ENCODE peak calls at places on chromosomes 16 and 17, in four cellular contexts. One of them, this sample, is unnamed.

GRCh38 chr17:36931697-36932382 is 5.4 kb upstream of the LHX1 start:
- DNase-seq in lower leg skin: no peak
- DNase-seq in HCT116: no peak
- DNase-seq in astrocyte of the spinal cord: no peak
- DNase-seq in this sample: no peak

GRCh38 chr16:86462334-86463084 is 47.8 kb upstream of the FOXF1 start:
- DNase-seq in lower leg skin: no peak
- DNase-seq in HCT116: no peak
- DNase-seq in astrocyte of the spinal cord: peak
- DNase-seq in this sample: peak

GRCh38 chr17:81388091-81388611 is 7.1 kb upstream of the BAHCC1 start:
- DNase-seq in lower leg skin: no peak
- DNase-seq in HCT116: no peak
- DNase-seq in astrocyte of the spinal cord: no peak
- DNase-seq in this sample: no peak

GRCh38 chr17:49551221-49552069 is 24.2 kb upstream of the NXPH3 start:
- DNase-seq in lower leg skin: peak
- DNase-seq in HCT116: no peak
- DNase-seq in astrocyte of the spinal cord: no peak
- DNase-seq in this sample: no peak

GRCh38 chr17:58367462-58367861 is 15.5 kb upstream of the SUPT4H1 start:
- DNase-seq in lower leg skin: no peak
- DNase-seq in HCT116: no peak
- DNase-seq in astrocyte of the spinal cord: no peak
- DNase-seq in this sample: no peak

GRCh38 chr17:65514082-65514481 is 47.4 kb downstream of the AXIN2 start:
- DNase-seq in lower leg skin: no peak
- DNase-seq in HCT116: no peak
- DNase-seq in astrocyte of the spinal cord: peak
- DNase-seq in this sample: peak

GRCh38 chr17:72414967-72415853 is 294.4 kb downstream of the SOX9 start:
- DNase-seq in lower leg skin: no peak
- DNase-seq in HCT116: no peak
- DNase-seq in astrocyte of the spinal cord: no peak
- DNase-seq in this sample: no peak

GRCh38 chr17:29514792-29515191 is 52.0 kb downstream of the ABHD15 start:
- DNase-seq in lower leg skin: no peak
- DNase-seq in HCT116: no peak
- DNase-seq in astrocyte of the spinal cord: peak
- DNase-seq in this sample: peak

GRCh38 chr16:81778861-81779539 is at the start of gene PLCG2:
- DNase-seq in lower leg skin: peak
- DNase-seq in HCT116: peak
- DNase-seq in astrocyte of the spinal cord: no peak
- DNase-seq in this sample: peak

GRCh38 chr17:10653987-10654386 is 3.1 kb downstream of the MYH3 start:
- DNase-seq in lower leg skin: no peak
- DNase-seq in HCT116: no peak
- DNase-seq in astrocyte of the spinal cord: no peak
- DNase-seq in this sample: no peak

GRCh38 chr17:79645022-79645776 is 34.3 kb upstream of the RBFOX3 start:
- DNase-seq in lower leg skin: peak
- DNase-seq in HCT116: no peak
- DNase-seq in astrocyte of the spinal cord: no peak
- DNase-seq in this sample: no peak

GRCh38 chr16:58451945-58452401 is 48.0 kb upstream of the NDRG4 start:
- DNase-seq in lower leg skin: no peak
- DNase-seq in HCT116: no peak
- DNase-seq in astrocyte of the spinal cord: no peak
- DNase-seq in this sample: peak

GRCh38 chr16:46883353-46883689 is 841 bp upstream of the GPT2 start:
- DNase-seq in lower leg skin: no peak
- DNase-seq in HCT116: no peak
- DNase-seq in astrocyte of the spinal cord: no peak
- DNase-seq in this sample: no peak

GRCh38 chr17:5380491-5381135 is 38.8 kb downstream of the NUP88 start:
- DNase-seq in lower leg skin: no peak
- DNase-seq in HCT116: no peak
- DNase-seq in astrocyte of the spinal cord: no peak
- DNase-seq in this sample: peak
- H3K4me3 ChIP-seq in lower leg skin: no peak
- H3K4me3 ChIP-seq in HCT116: no peak
- H3K4me3 ChIP-seq in astrocyte of the spinal cord: no peak
- H3K4me3 ChIP-seq in this sample: no peak

GRCh38 chr16:56610609-56611111 is 2.3 kb downstream of the MT2A start:
- DNase-seq in lower leg skin: no peak
- DNase-seq in HCT116: no peak
- DNase-seq in astrocyte of the spinal cord: no peak
- DNase-seq in this sample: peak
- TF ChIP-seq CTCF in lower leg skin: no peak
- TF ChIP-seq CTCF in HCT116: no peak
- TF ChIP-seq CTCF in astrocyte of the spinal cord: no peak
- TF ChIP-seq CTCF in this sample: no peak

GRCh38 chr17:44214896-44215295 is 4.6 kb downstream of the UBTF start:
- DNase-seq in lower leg skin: no peak
- DNase-seq in HCT116: no peak
- DNase-seq in astrocyte of the spinal cord: no peak
- DNase-seq in this sample: no peak

GRCh38 chr17:44218344-44219125 is 940 bp downstream of the UBTF start:
- DNase-seq in lower leg skin: peak
- DNase-seq in HCT116: peak
- DNase-seq in astrocyte of the spinal cord: peak
- DNase-seq in this sample: peak

GRCh38 chr17:44216173-44216572 is 3.3 kb downstream of the UBTF start:
- DNase-seq in lower leg skin: no peak
- DNase-seq in HCT116: no peak
- DNase-seq in astrocyte of the spinal cord: no peak
- DNase-seq in this sample: no peak

GRCh38 chr17:44217738-44218343 is 1.6 kb downstream of the UBTF start:
- DNase-seq in lower leg skin: peak
- DNase-seq in HCT116: no peak
- DNase-seq in astrocyte of the spinal cord: no peak
- DNase-seq in this sample: no peak

DNA sequence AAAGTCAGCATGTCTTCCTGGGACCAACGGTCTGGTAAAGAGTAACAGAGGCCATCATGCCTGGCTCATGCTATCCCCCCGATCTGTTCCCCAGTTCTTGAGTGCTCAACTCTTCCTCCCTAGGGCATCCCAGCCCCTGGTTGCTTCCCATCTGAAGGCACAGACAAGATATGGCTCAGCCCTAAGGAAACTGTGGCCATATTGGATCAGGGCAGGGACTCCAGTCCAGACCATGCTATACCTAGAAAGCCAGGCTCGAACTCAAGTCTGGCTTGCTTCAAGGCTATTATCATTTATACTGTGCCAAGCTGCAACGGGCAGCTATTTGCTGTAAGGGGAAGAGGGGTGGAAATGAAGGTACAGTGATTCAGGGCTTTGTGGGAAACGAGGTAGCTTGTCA is 2.8 kb downstream of the UBTF start:
- DNase-seq in lower leg skin: no peak
- DNase-seq in HCT116: no peak
- DNase-seq in astrocyte of the spinal cord: no peak
- DNase-seq in this sample: no peak
- H3K4me3 ChIP-seq in lower leg skin: no peak
- H3K4me3 ChIP-seq in HCT116: no peak
- H3K4me3 ChIP-seq in astrocyte of the spinal cord: no peak
- H3K4me3 ChIP-seq in this sample: no peak

GRCh38 chr16:29805232-29806095 is 865 bp upstream of the MAZ start:
- DNase-seq in lower leg skin: peak
- DNase-seq in HCT116: peak
- DNase-seq in astrocyte of the spinal cord: peak
- DNase-seq in this sample: peak
- TF ChIP-seq CTCF in lower leg skin: no peak
- TF ChIP-seq CTCF in HCT116: no peak
- TF ChIP-seq CTCF in astrocyte of the spinal cord: no peak
- TF ChIP-seq CTCF in this sample: no peak

DNA sequence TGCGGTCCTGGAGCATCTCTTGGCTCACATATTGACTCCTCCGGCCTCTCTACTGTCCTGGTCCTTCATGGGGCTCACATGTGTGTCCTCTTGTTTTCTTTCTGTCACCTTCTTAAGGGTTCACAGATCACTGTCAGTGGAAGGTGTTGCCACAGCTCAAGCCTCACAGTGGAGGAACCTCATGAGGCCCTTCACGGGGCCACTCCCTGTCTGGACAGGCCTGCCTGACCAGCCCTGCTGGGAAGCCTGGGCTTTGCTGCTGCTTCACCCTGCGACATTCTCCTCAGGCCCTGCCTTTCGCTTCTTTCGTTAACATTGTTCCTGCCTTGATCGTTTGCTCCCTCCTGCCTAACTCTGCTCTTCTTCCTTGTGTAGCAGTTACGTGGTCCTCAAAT is 56.0 kb downstream of the WDR45B start:
- DNase-seq in lower leg skin: no peak
- DNase-seq in HCT116: no peak
- DNase-seq in astrocyte of the spinal cord: no peak
- DNase-seq in this sample: peak
- H3K4me3 ChIP-seq in lower leg skin: no peak
- H3K4me3 ChIP-seq in HCT116: no peak
- H3K4me3 ChIP-seq in astrocyte of the spinal cord: no peak
- H3K4me3 ChIP-seq in this sample: no peak

GRCh38 chr16:55503726-55504553 is 4.9 kb upstream of the LPCAT2 start:
- DNase-seq in lower leg skin: peak
- DNase-seq in HCT116: no peak
- DNase-seq in astrocyte of the spinal cord: no peak
- DNase-seq in this sample: no peak

GRCh38 chr16:55502801-55503366 is 6.0 kb upstream of the LPCAT2 start:
- DNase-seq in lower leg skin: peak
- DNase-seq in HCT116: peak
- DNase-seq in astrocyte of the spinal cord: peak
- DNase-seq in this sample: peak

GRCh38 chr16:55499281-55499680 is 9.6 kb upstream of the LPCAT2 start:
- DNase-seq in lower leg skin: peak
- DNase-seq in HCT116: no peak
- DNase-seq in astrocyte of the spinal cord: no peak
- DNase-seq in this sample: no peak

GRCh38 chr16:55499951-55500350 is 8.9 kb upstream of the LPCAT2 start:
- DNase-seq in lower leg skin: peak
- DNase-seq in HCT116: peak
- DNase-seq in astrocyte of the spinal cord: peak
- DNase-seq in this sample: peak

DNA sequence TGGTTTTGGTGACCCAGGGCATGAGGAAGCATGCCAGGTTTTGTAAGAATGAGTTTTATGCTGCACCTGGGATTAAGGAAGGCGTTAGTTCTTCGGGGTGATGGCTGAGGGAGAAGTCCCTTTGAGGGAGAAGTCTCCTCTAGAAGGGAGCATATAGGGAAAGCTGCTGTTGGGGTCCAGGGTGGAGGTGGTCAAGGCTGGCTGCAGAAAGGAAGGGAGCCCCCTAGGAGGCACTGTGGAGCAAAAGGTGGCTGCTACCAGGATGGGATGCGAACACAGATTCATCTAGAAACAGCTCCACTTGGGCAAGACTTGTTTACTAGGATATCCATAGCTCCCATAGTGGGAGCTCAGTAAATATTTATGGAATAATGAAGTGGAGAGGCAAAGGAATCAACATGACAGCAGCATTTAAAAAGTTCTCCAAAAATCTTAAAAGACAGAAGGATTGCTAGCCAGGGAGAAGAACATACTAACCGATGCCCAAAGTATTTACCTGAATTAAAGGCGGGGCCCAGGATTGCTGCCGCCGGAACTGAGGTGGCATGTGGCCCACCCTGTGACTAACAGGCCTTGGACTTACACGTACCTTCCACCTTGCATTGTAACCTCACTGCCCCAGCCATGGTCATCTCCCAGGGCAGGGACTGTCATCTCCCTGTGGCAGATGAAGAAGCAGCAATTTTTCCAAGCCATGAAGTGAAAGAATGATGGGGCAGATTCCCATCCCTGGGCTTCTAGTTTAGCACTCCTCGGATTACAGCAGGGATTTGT is 7.1 kb upstream of the LPCAT2 start:
- DNase-seq in lower leg skin: peak
- DNase-seq in HCT116: no peak
- DNase-seq in astrocyte of the spinal cord: no peak
- DNase-seq in this sample: no peak
- TF ChIP-seq CTCF in lower leg skin: no peak
- TF ChIP-seq CTCF in HCT116: peak
- TF ChIP-seq CTCF in astrocyte of the spinal cord: peak
- TF ChIP-seq CTCF in this sample: peak